ENCODE peak calls at places on chromosomes 5 and 9, in five cellular contexts. One of them, this sample, is unnamed.

GRCh38 chr5:55936100-55936693 is 58.6 kb downstream of the IL6ST start:
- DNase-seq in HepG2: peak; percentile 65
- DNase-seq in H1: peak; percentile 86
- DNase-seq in SK-N-SH: peak; percentile 78
- DNase-seq in HCT116: peak; percentile 79
- DNase-seq in this sample: peak; percentile 87

GRCh38 chr9:118957585-118957984 is 411.6 kb downstream of the BRINP1 start:
- DNase-seq in HepG2: no peak
- DNase-seq in H1: no peak
- DNase-seq in SK-N-SH: no peak
- DNase-seq in HCT116: no peak
- DNase-seq in this sample: no peak

GRCh38 chr9:131441441-131441840 is 47.6 kb downstream of the PRRC2B start:
- DNase-seq in HepG2: no peak
- DNase-seq in H1: no peak
- DNase-seq in SK-N-SH: no peak
- DNase-seq in HCT116: no peak
- DNase-seq in this sample: no peak

GRCh38 chr5:153362026-153362425 is 128.4 kb upstream of the GRIA1 start:
- DNase-seq in HepG2: no peak
- DNase-seq in H1: no peak
- DNase-seq in SK-N-SH: no peak
- DNase-seq in HCT116: no peak
- DNase-seq in this sample: no peak

GRCh38 chr9:71589612-71590011 is 178.7 kb downstream of the CEMIP2 start:
- DNase-seq in HepG2: no peak
- DNase-seq in H1: no peak
- DNase-seq in SK-N-SH: no peak
- DNase-seq in HCT116: no peak
- DNase-seq in this sample: no peak

GRCh38 chr5:86152988-86153560 is 464.7 kb upstream of the COX7C start:
- DNase-seq in HepG2: no peak
- DNase-seq in H1: no peak
- DNase-seq in SK-N-SH: no peak
- DNase-seq in HCT116: no peak
- DNase-seq in this sample: no peak

GRCh38 chr5:172065431-172066065 is 59.1 kb upstream of the FBXW11 start:
- DNase-seq in HepG2: no peak
- DNase-seq in H1: no peak
- DNase-seq in SK-N-SH: no peak
- DNase-seq in HCT116: no peak
- DNase-seq in this sample: peak; percentile 55

GRCh38 chr9:7735311-7735710 is 64.3 kb downstream of the DMAC1 start:
- DNase-seq in HepG2: no peak
- DNase-seq in H1: no peak
- DNase-seq in SK-N-SH: no peak
- DNase-seq in HCT116: no peak
- DNase-seq in this sample: no peak

GRCh38 chr5:53095931-53096525 is 13.5 kb downstream of the MOCS2 start:
- DNase-seq in HepG2: peak; percentile 56
- DNase-seq in H1: peak; percentile 73
- DNase-seq in SK-N-SH: peak; percentile 37
- DNase-seq in HCT116: peak; percentile 49
- DNase-seq in this sample: peak; percentile 39

GRCh38 chr5:44506561-44506960 is 117.3 kb upstream of the FGF10 start:
- DNase-seq in HepG2: no peak
- DNase-seq in H1: no peak
- DNase-seq in SK-N-SH: no peak
- DNase-seq in HCT116: no peak
- DNase-seq in this sample: no peak

GRCh38 chr5:137214446-137215189 is 284.5 kb downstream of the SPOCK1 start:
- DNase-seq in HepG2: peak; percentile 32
- DNase-seq in H1: no peak
- DNase-seq in SK-N-SH: no peak
- DNase-seq in HCT116: no peak
- DNase-seq in this sample: no peak

GRCh38 chr9:4084440-4084818 is 215.4 kb downstream of the GLIS3 start:
- DNase-seq in HepG2: no peak
- DNase-seq in H1: no peak
- DNase-seq in SK-N-SH: no peak
- DNase-seq in HCT116: no peak
- DNase-seq in this sample: no peak

GRCh38 chr5:161663431-161663830 is 22.1 kb upstream of the GABRA6 start:
- DNase-seq in HepG2: no peak
- DNase-seq in H1: no peak
- DNase-seq in SK-N-SH: no peak
- DNase-seq in HCT116: no peak
- DNase-seq in this sample: no peak

GRCh38 chr9:3931996-3932906 is 367.6 kb downstream of the GLIS3 start:
- DNase-seq in HepG2: no peak
- DNase-seq in H1: no peak
- DNase-seq in SK-N-SH: no peak
- DNase-seq in HCT116: no peak
- DNase-seq in this sample: no peak

GRCh38 chr9:127524373-127524772 is 73.1 kb downstream of the LRSAM1 start:
- DNase-seq in HepG2: no peak
- DNase-seq in H1: no peak
- DNase-seq in SK-N-SH: no peak
- DNase-seq in HCT116: no peak
- DNase-seq in this sample: no peak

GRCh38 chr9:89849096-89849495 is 244.3 kb downstream of the GADD45G start:
- DNase-seq in HepG2: no peak
- DNase-seq in H1: no peak
- DNase-seq in SK-N-SH: no peak
- DNase-seq in HCT116: no peak
- DNase-seq in this sample: no peak

GRCh38 chr5:154378134-154378533 is 67.7 kb upstream of the SAP30L start:
- DNase-seq in HepG2: no peak
- DNase-seq in H1: no peak
- DNase-seq in SK-N-SH: no peak
- DNase-seq in HCT116: no peak
- DNase-seq in this sample: no peak

GRCh38 chr5:10489810-10490426 is 48.2 kb downstream of the ROPN1L start:
- DNase-seq in HepG2: no peak
- DNase-seq in H1: no peak
- DNase-seq in SK-N-SH: no peak
- DNase-seq in HCT116: no peak
- DNase-seq in this sample: no peak

GRCh38 chr9:976258-976804 is at the start of gene DMRT3:
- DNase-seq in HepG2: no peak
- DNase-seq in H1: peak; percentile 83
- DNase-seq in SK-N-SH: peak; percentile 34
- DNase-seq in HCT116: no peak
- DNase-seq in this sample: no peak

GRCh38 chr9:83572524-83572923 is 34.3 kb upstream of the FRMD3 start:
- DNase-seq in HepG2: no peak
- DNase-seq in H1: no peak
- DNase-seq in SK-N-SH: no peak
- DNase-seq in HCT116: no peak
- DNase-seq in this sample: no peak

GRCh38 chr5:98722188-98722587 is 51.3 kb upstream of the RGMB start:
- DNase-seq in HepG2: no peak
- DNase-seq in H1: no peak
- DNase-seq in SK-N-SH: no peak
- DNase-seq in HCT116: no peak
- DNase-seq in this sample: no peak

GRCh38 chr9:14349818-14350333 is 35.9 kb upstream of the NFIB start:
- DNase-seq in HepG2: no peak
- DNase-seq in H1: no peak
- DNase-seq in SK-N-SH: no peak
- DNase-seq in HCT116: no peak
- DNase-seq in this sample: no peak

GRCh38 chr5:150164211-150164610 is 2.4 kb upstream of the CDX1 start:
- DNase-seq in HepG2: no peak
- DNase-seq in H1: no peak
- DNase-seq in SK-N-SH: no peak
- DNase-seq in HCT116: no peak
- DNase-seq in this sample: no peak

GRCh38 chr5:150162142-150162513 is 4.5 kb upstream of the CDX1 start:
- DNase-seq in HepG2: no peak
- DNase-seq in H1: no peak
- DNase-seq in SK-N-SH: no peak
- DNase-seq in HCT116: no peak
- DNase-seq in this sample: no peak

GRCh38 chr5:150164640-150165039 is 1.9 kb upstream of the CDX1 start:
- DNase-seq in HepG2: no peak
- DNase-seq in H1: no peak
- DNase-seq in SK-N-SH: no peak
- DNase-seq in HCT116: no peak
- DNase-seq in this sample: no peak

GRCh38 chr5:150163035-150163434 is 3.5 kb upstream of the CDX1 start:
- DNase-seq in HepG2: no peak
- DNase-seq in H1: no peak
- DNase-seq in SK-N-SH: no peak
- DNase-seq in HCT116: no peak
- DNase-seq in this sample: no peak

GRCh38 chr5:150163547-150164059 is 3.0 kb upstream of the CDX1 start:
- DNase-seq in HepG2: no peak
- DNase-seq in H1: no peak
- DNase-seq in SK-N-SH: no peak
- DNase-seq in HCT116: no peak
- DNase-seq in this sample: no peak
- TF ChIP-seq JUND in HepG2: no peak
- TF ChIP-seq JUND in H1: no peak
- TF ChIP-seq JUND in SK-N-SH: no peak
- TF ChIP-seq JUND in HCT116: no peak
- TF ChIP-seq JUND in this sample: no peak

GRCh38 chr9:137107982-137108381 is 6.6 kb downstream of the DPP7 start:
- DNase-seq in HepG2: no peak
- DNase-seq in H1: no peak
- DNase-seq in SK-N-SH: no peak
- DNase-seq in HCT116: no peak
- DNase-seq in this sample: no peak

GRCh38 chr9:137105814-137106661 is 8.5 kb downstream of the DPP7 start:
- DNase-seq in HepG2: no peak
- DNase-seq in H1: no peak
- DNase-seq in SK-N-SH: no peak
- DNase-seq in HCT116: no peak
- DNase-seq in this sample: no peak

GRCh38 chr9:137106662-137107292 is 7.8 kb downstream of the DPP7 start:
- DNase-seq in HepG2: no peak
- DNase-seq in H1: no peak
- DNase-seq in SK-N-SH: no peak
- DNase-seq in HCT116: no peak
- DNase-seq in this sample: no peak

GRCh38 chr9:137108608-137109249 is 5.8 kb downstream of the DPP7 start:
- DNase-seq in HepG2: no peak
- DNase-seq in H1: no peak
- DNase-seq in SK-N-SH: no peak
- DNase-seq in HCT116: no peak
- DNase-seq in this sample: no peak

DNA sequence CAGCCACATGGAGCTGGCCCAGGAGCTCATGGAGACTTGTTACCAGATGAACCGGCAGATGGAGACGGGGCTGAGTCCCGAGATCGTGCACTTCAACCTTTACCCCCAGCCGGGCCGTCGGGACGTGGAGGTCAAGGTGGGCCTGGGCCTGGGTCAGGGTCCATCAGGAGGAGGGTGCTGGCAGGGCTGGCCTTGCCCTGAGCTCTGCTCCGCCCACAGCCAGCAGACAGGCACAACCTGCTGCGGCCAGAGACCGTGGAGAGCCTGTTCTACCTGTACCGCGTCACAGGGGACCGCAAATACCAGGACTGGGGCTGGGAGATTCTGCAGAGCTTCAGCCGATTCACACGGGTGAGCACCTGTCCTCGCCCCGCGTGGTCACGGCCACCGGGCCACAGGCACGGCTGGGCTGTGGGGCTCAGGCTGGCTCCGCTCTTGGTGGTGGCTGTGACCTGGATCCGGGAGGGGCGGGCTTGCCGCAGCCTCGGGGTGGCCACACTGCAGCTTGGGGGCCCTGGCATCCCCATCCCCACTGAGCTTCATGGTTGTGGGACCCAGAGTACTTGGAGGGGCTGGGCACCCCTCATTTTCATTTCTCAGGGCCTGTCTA is 7.1 kb downstream of the DPP7 start:
- DNase-seq in HepG2: no peak
- DNase-seq in H1: no peak
- DNase-seq in SK-N-SH: no peak
- DNase-seq in HCT116: no peak
- DNase-seq in this sample: no peak
- TF ChIP-seq JUND in HepG2: no peak
- TF ChIP-seq JUND in H1: no peak
- TF ChIP-seq JUND in SK-N-SH: no peak
- TF ChIP-seq JUND in HCT116: no peak
- TF ChIP-seq JUND in this sample: no peak

DNA sequence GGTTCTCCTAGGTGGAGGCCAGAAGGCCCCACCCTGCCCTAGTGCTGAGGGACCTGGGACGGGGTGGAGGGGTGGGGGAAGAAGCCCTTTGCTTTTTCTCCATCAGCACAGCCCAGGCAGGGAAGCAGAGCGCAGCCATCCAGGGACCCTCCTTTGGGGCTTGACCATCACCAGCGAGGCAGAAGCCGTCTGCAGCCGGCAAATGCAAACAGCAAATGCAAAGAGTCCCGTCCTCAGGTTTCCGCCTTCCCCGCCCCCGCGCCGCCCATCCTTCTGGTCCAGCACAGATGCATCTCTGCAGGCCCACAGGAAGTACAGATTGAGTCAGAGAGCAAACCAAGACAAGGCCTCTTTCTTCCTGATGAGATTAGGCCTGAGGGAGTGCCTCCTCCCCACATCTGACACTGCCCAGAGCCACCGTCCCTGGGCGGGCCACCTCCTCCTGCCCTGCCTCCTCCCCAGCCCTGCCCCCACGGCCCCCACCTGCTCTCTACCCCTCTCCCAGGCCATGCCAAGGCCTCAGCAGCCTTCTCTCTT is 23.4 kb downstream of the CORO2A start:
- DNase-seq in HepG2: peak; percentile 85
- DNase-seq in H1: peak; percentile 72
- DNase-seq in SK-N-SH: peak; percentile 83
- DNase-seq in HCT116: no peak
- DNase-seq in this sample: no peak
- TF ChIP-seq JUND in HepG2: no peak
- TF ChIP-seq JUND in H1: no peak
- TF ChIP-seq JUND in SK-N-SH: no peak
- TF ChIP-seq JUND in HCT116: no peak
- TF ChIP-seq JUND in this sample: no peak

DNA sequence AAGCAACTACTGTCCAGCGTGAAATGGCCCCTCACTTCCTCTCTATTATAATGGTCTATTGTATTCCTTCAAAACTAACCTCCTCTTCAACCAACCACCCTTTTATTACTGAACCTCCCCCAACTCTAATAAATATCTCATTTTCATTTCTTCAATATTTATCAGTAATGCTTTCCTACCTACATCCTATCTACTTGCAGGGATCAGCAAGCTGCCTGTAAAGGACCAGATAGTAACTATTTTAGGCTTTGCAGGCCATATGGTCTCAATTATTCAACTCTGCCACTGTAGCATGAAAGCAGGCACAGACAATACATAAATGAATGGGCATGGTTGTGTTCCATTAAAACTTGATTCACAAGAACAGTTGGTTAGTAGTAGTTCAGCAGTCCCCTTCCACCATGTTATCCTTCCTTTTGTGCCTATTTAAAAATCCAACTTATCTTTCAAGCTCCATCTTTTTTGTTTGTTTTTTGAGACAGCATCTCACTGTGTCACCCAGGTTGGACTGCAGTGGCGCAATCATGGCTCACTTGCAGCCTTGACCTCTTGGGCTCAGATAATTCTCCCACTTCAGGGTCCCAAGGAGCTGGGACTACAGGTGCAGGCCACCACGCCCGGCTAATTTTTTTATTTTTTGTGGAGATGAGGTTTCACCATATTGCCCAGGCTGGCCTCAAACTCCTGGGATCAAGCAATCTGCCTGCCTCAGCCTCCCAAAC is 45.8 kb downstream of the PCDHGC5 start:
- DNase-seq in HepG2: peak; percentile 8
- DNase-seq in H1: no peak
- DNase-seq in SK-N-SH: peak; percentile 30
- DNase-seq in HCT116: no peak
- DNase-seq in this sample: no peak
- TF ChIP-seq JUND in HepG2: no peak
- TF ChIP-seq JUND in H1: no peak
- TF ChIP-seq JUND in SK-N-SH: no peak
- TF ChIP-seq JUND in HCT116: no peak
- TF ChIP-seq JUND in this sample: no peak

This sample was measured in T47D.